ENCODE peak calls at places on chromosomes 2 and 18, in six cellular contexts. C is HCT116, R is suprapubic skin, M is K562, A is transverse colon, B is prostate gland. Q is an unnamed sample.

GRCh38 chr2:54586062-54586982 is 130.2 kb downstream of the SPTBN1 start:
- DNase-seq in C (no peak), R (no peak), M (no peak), A (no peak), B (no peak), Q (no peak)

GRCh38 chr2:148642891-148643416 is 1.6 kb upstream of the EPC2 start:
- DNase-seq in C (peak; percentile 65), R (no peak), M (peak; percentile 46), A (no peak), B (peak; percentile 8), Q (no peak)

GRCh38 chr2:71792926-71793761 is 339.8 kb downstream of the DYSF start:
- DNase-seq in C (no peak), R (no peak), M (no peak), A (no peak), B (peak; percentile 70), Q (peak; percentile 12)

GRCh38 chr18:76450912-76451421 is 44.1 kb downstream of the ZNF516 start:
- DNase-seq in C (no peak), R (peak; percentile 76), M (no peak), A (peak; percentile 42), B (no peak), Q (peak; percentile 84)

GRCh38 chr2:241274127-241274526 is 41.3 kb downstream of the HDLBP start:
- DNase-seq in C (no peak), R (no peak), M (no peak), A (no peak), B (no peak), Q (no peak)

GRCh38 chr2:173231042-173231441 is 123.6 kb upstream of the CDCA7 start:
- DNase-seq in C (no peak), R (no peak), M (no peak), A (peak; percentile 26), B (peak; percentile 87), Q (no peak)

GRCh38 chr2:28624798-28625701 is 126.6 kb upstream of the PPP1CB start:
- DNase-seq in C (no peak), R (no peak), M (no peak), A (peak; percentile 81), B (no peak), Q (peak; percentile 91)

GRCh38 chr2:207484444-207485391 is 45.0 kb upstream of the CREB1 start:
- DNase-seq in C (no peak), R (no peak), M (no peak), A (no peak), B (no peak), Q (no peak)

GRCh38 chr2:159738509-159739390 is 26.4 kb downstream of the MARCHF7 start:
- DNase-seq in C (no peak), R (no peak), M (peak; percentile 38), A (no peak), B (no peak), Q (no peak)

GRCh38 chr2:231640646-231641111 is 48.0 kb downstream of the TEX44 start:
- DNase-seq in C (peak; percentile 65), R (peak; percentile 93), M (peak; percentile 26), A (peak; percentile 63), B (no peak), Q (no peak)
- TF ChIP-seq POLR2AphosphoS5 in C (peak; percentile 46), R (no peak), M (no peak), A (peak; percentile 9), B (no peak), Q (peak; percentile 14)

GRCh38 chr18:49561377-49562193 is at the start of gene LIPG:
- DNase-seq in C (peak; percentile 57), R (no peak), M (peak; percentile 78), A (peak; percentile 85), B (peak; percentile 75), Q (no peak)
- TF ChIP-seq POLR2AphosphoS5 in C (peak; percentile 37), R (no peak), M (no peak), A (peak; percentile 90), B (peak; percentile 78), Q (peak; percentile 7)

GRCh38 chr2:11588228-11589110 is 54.6 kb downstream of the GREB1 start:
- DNase-seq in C (no peak), R (no peak), M (no peak), A (no peak), B (no peak), Q (peak; percentile 50)
- TF ChIP-seq POLR2AphosphoS5 in C (no peak), R (no peak), M (no peak), A (no peak), B (no peak), Q (no peak)

GRCh38 chr18:63679820-63680606 is 18.3 kb upstream of the SERPINB3 start:
- DNase-seq in C (no peak), R (no peak), M (no peak), A (no peak), B (no peak), Q (no peak)

GRCh38 chr18:63676526-63676925 is 14.8 kb upstream of the SERPINB3 start:
- DNase-seq in C (peak; percentile 44), R (no peak), M (no peak), A (no peak), B (no peak), Q (no peak)

GRCh38 chr18:63676927-63677326 is 15.2 kb upstream of the SERPINB3 start:
- DNase-seq in C (no peak), R (no peak), M (no peak), A (no peak), B (no peak), Q (no peak)

GRCh38 chr18:63681449-63682381 is 20.0 kb upstream of the SERPINB3 start:
- DNase-seq in C (no peak), R (no peak), M (no peak), A (no peak), B (peak; percentile 53), Q (no peak)

GRCh38 chr18:63677490-63678225 is 16.0 kb upstream of the SERPINB3 start:
- DNase-seq in C (no peak), R (no peak), M (no peak), A (no peak), B (no peak), Q (no peak)
- TF ChIP-seq POLR2AphosphoS5 in C (no peak), R (no peak), M (no peak), A (no peak), B (no peak), Q (no peak)

GRCh38 chr18:13107074-13107473 is 111.5 kb upstream of the LDLRAD4 start:
- DNase-seq in C (no peak), R (no peak), M (no peak), A (no peak), B (no peak), Q (no peak)

GRCh38 chr18:13110559-13110958 is 108.0 kb upstream of the LDLRAD4 start:
- DNase-seq in C (no peak), R (no peak), M (no peak), A (no peak), B (no peak), Q (no peak)

GRCh38 chr18:13108330-13108729 is 110.2 kb upstream of the LDLRAD4 start:
- DNase-seq in C (no peak), R (no peak), M (no peak), A (no peak), B (no peak), Q (no peak)

DNA sequence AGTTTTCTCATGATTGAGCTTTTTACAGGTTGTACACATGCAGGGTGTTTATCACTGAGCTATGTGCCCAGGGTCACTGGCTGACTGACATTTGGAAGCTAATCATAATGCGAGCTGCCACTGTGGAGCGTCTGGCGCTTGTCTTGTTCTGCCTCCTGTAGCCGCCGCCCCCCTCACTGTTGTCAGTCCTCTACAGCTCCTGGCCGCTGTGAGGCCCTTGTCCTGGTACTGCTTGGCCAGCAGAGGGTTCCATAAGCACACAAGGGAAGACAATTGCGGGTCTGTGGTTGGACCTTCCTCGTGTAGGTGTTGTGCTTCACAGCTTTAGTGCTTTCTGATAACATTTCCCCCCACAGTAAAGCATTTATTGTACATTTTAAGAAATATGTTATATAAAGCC is 105.6 kb upstream of the LDLRAD4 start:
- DNase-seq in C (peak; percentile 2), R (no peak), M (peak; percentile 75), A (peak; percentile 47), B (no peak), Q (no peak)
- TF ChIP-seq POLR2AphosphoS5 in C (no peak), R (no peak), M (no peak), A (no peak), B (no peak), Q (no peak)

GRCh38 chr2:99808801-99809200 is 319.0 kb upstream of the REV1 start:
- DNase-seq in C (no peak), R (no peak), M (no peak), A (no peak), B (no peak), Q (no peak)

GRCh38 chr2:99806758-99807157 is 316.9 kb upstream of the REV1 start:
- DNase-seq in C (no peak), R (no peak), M (no peak), A (no peak), B (no peak), Q (no peak)

GRCh38 chr2:99811544-99811943 is 321.7 kb upstream of the REV1 start:
- DNase-seq in C (no peak), R (no peak), M (no peak), A (no peak), B (no peak), Q (no peak)

GRCh38 chr2:99809259-99809900 is 319.6 kb upstream of the REV1 start:
- DNase-seq in C (no peak), R (no peak), M (no peak), A (no peak), B (no peak), Q (no peak)

GRCh38 chr2:99810241-99810640 is 320.4 kb upstream of the REV1 start:
- DNase-seq in C (no peak), R (no peak), M (no peak), A (no peak), B (no peak), Q (no peak)
- TF ChIP-seq POLR2AphosphoS5 in C (no peak), R (no peak), M (no peak), A (no peak), B (no peak), Q (no peak)

GRCh38 chr2:10137053-10137843 is 14.7 kb downstream of the RRM2 start:
- DNase-seq in C (no peak), R (no peak), M (no peak), A (no peak), B (no peak), Q (peak; percentile 42)

GRCh38 chr2:10133007-10133647 is 10.6 kb downstream of the RRM2 start:
- DNase-seq in C (no peak), R (no peak), M (no peak), A (no peak), B (no peak), Q (peak; percentile 47)

GRCh38 chr2:10136187-10136934 is 13.8 kb downstream of the RRM2 start:
- DNase-seq in C (no peak), R (no peak), M (peak; percentile 57), A (no peak), B (no peak), Q (peak; percentile 45)

GRCh38 chr2:10132596-10132995 is 10.1 kb downstream of the RRM2 start:
- DNase-seq in C (no peak), R (no peak), M (no peak), A (no peak), B (no peak), Q (peak; percentile 51)

GRCh38 chr2:10135296-10136089 is 13.0 kb downstream of the RRM2 start:
- DNase-seq in C (no peak), R (no peak), M (peak; percentile 53), A (no peak), B (no peak), Q (peak; percentile 8)
- TF ChIP-seq POLR2AphosphoS5 in C (peak; percentile 52), R (no peak), M (peak; percentile 31), A (no peak), B (no peak), Q (no peak)

Q was measured in spleen.